ENCODE peak calls at places on chromosomes 2 and 18, in eight cellular contexts. One of them, this sample, is unnamed.

GRCh38 chr2:21610304-21610703 is 486.5 kb downstream of the TDRD15 start:
- DNase-seq in CD4-positive, alpha-beta T cell: no peak
- DNase-seq in A549: no peak
- DNase-seq in PC-3: no peak
- DNase-seq in psoas muscle: no peak
- DNase-seq in OCI-LY7: no peak
- DNase-seq in sigmoid colon: no peak
- DNase-seq in dorsolateral prefrontal cortex: no peak
- DNase-seq in this sample: no peak

GRCh38 chr18:38198956-38199355 is 633.4 kb upstream of the CELF4 start:
- DNase-seq in CD4-positive, alpha-beta T cell: no peak
- DNase-seq in sigmoid colon: no peak
- DNase-seq in psoas muscle: no peak
- DNase-seq in dorsolateral prefrontal cortex: no peak
- DNase-seq in A549: no peak
- DNase-seq in PC-3: no peak
- DNase-seq in OCI-LY7: no peak
- DNase-seq in this sample: no peak

GRCh38 chr18:3177902-3178687 is 41.7 kb downstream of the MYOM1 start:
- DNase-seq in CD4-positive, alpha-beta T cell: no peak
- DNase-seq in psoas muscle: peak; percentile 43
- DNase-seq in PC-3: no peak
- DNase-seq in OCI-LY7: peak; percentile 90
- DNase-seq in sigmoid colon: peak; percentile 80
- DNase-seq in A549: no peak
- DNase-seq in dorsolateral prefrontal cortex: peak; percentile 33
- DNase-seq in this sample: no peak

GRCh38 chr2:113847144-113847543 is 42.7 kb upstream of the ACTR3 start:
- DNase-seq in CD4-positive, alpha-beta T cell: no peak
- DNase-seq in sigmoid colon: no peak
- DNase-seq in dorsolateral prefrontal cortex: no peak
- DNase-seq in OCI-LY7: no peak
- DNase-seq in A549: no peak
- DNase-seq in psoas muscle: no peak
- DNase-seq in PC-3: no peak
- DNase-seq in this sample: no peak

GRCh38 chr2:37324786-37325624 is at the start of gene PRKD3:
- DNase-seq in A549: peak; percentile 66
- DNase-seq in CD4-positive, alpha-beta T cell: peak; percentile 20
- DNase-seq in OCI-LY7: no peak
- DNase-seq in psoas muscle: peak; percentile 51
- DNase-seq in sigmoid colon: peak; percentile 80
- DNase-seq in dorsolateral prefrontal cortex: no peak
- DNase-seq in PC-3: peak; percentile 69
- DNase-seq in this sample: peak; percentile 62

GRCh38 chr2:174023591-174024523 is 58.7 kb upstream of the SP3 start:
- DNase-seq in OCI-LY7: no peak
- DNase-seq in sigmoid colon: peak; percentile 85
- DNase-seq in CD4-positive, alpha-beta T cell: no peak
- DNase-seq in A549: peak; percentile 67
- DNase-seq in psoas muscle: peak; percentile 63
- DNase-seq in dorsolateral prefrontal cortex: no peak
- DNase-seq in PC-3: peak; percentile 91
- DNase-seq in this sample: peak; percentile 80

GRCh38 chr2:239326831-239327535 is 73.8 kb downstream of the HDAC4 start:
- DNase-seq in CD4-positive, alpha-beta T cell: peak; percentile 63
- DNase-seq in psoas muscle: peak; percentile 56
- DNase-seq in OCI-LY7: no peak
- DNase-seq in A549: no peak
- DNase-seq in dorsolateral prefrontal cortex: no peak
- DNase-seq in PC-3: peak; percentile 50
- DNase-seq in sigmoid colon: peak; percentile 68
- DNase-seq in this sample: peak; percentile 20

GRCh38 chr2:158994920-158995676 is 26.7 kb downstream of the TANC1 start:
- DNase-seq in CD4-positive, alpha-beta T cell: no peak
- DNase-seq in psoas muscle: no peak
- DNase-seq in sigmoid colon: no peak
- DNase-seq in PC-3: no peak
- DNase-seq in OCI-LY7: no peak
- DNase-seq in dorsolateral prefrontal cortex: no peak
- DNase-seq in A549: no peak
- DNase-seq in this sample: no peak

GRCh38 chr2:75562513-75562864 is 1.8 kb upstream of the EVA1A start:
- DNase-seq in PC-3: no peak
- DNase-seq in OCI-LY7: no peak
- DNase-seq in A549: no peak
- DNase-seq in sigmoid colon: no peak
- DNase-seq in CD4-positive, alpha-beta T cell: no peak
- DNase-seq in dorsolateral prefrontal cortex: no peak
- DNase-seq in psoas muscle: no peak
- DNase-seq in this sample: no peak

GRCh38 chr2:25672500-25673169 is 742 bp downstream of the DTNB start:
- DNase-seq in psoas muscle: peak; percentile 53
- DNase-seq in dorsolateral prefrontal cortex: peak; percentile 62
- DNase-seq in PC-3: peak; percentile 49
- DNase-seq in OCI-LY7: peak; percentile 82
- DNase-seq in CD4-positive, alpha-beta T cell: peak; percentile 58
- DNase-seq in sigmoid colon: peak; percentile 80
- DNase-seq in A549: peak; percentile 65
- DNase-seq in this sample: peak; percentile 65

GRCh38 chr18:3458952-3459853 is 9.2 kb downstream of the TGIF1 start:
- DNase-seq in sigmoid colon: no peak
- DNase-seq in A549: peak; percentile 88
- DNase-seq in OCI-LY7: no peak
- DNase-seq in dorsolateral prefrontal cortex: no peak
- DNase-seq in PC-3: peak; percentile 95
- DNase-seq in CD4-positive, alpha-beta T cell: no peak
- DNase-seq in psoas muscle: no peak
- DNase-seq in this sample: peak; percentile 65

GRCh38 chr2:55771612-55772011 is 78.0 kb upstream of the PNPT1 start:
- DNase-seq in psoas muscle: no peak
- DNase-seq in sigmoid colon: no peak
- DNase-seq in dorsolateral prefrontal cortex: no peak
- DNase-seq in OCI-LY7: no peak
- DNase-seq in CD4-positive, alpha-beta T cell: no peak
- DNase-seq in A549: peak; percentile 53
- DNase-seq in PC-3: peak; percentile 71
- DNase-seq in this sample: peak; percentile 38

GRCh38 chr2:64137567-64137966 is 6.7 kb downstream of the PELI1 start:
- DNase-seq in psoas muscle: no peak
- DNase-seq in dorsolateral prefrontal cortex: no peak
- DNase-seq in OCI-LY7: no peak
- DNase-seq in sigmoid colon: no peak
- DNase-seq in A549: no peak
- DNase-seq in CD4-positive, alpha-beta T cell: no peak
- DNase-seq in PC-3: no peak
- DNase-seq in this sample: no peak

GRCh38 chr2:236209535-236209934 is 41.3 kb upstream of the GBX2 start:
- DNase-seq in sigmoid colon: no peak
- DNase-seq in psoas muscle: no peak
- DNase-seq in dorsolateral prefrontal cortex: no peak
- DNase-seq in CD4-positive, alpha-beta T cell: no peak
- DNase-seq in A549: no peak
- DNase-seq in OCI-LY7: no peak
- DNase-seq in PC-3: no peak
- DNase-seq in this sample: peak; percentile 4

GRCh38 chr2:111663471-111663951 is 220.5 kb downstream of the ANAPC1 start:
- DNase-seq in CD4-positive, alpha-beta T cell: no peak
- DNase-seq in psoas muscle: no peak
- DNase-seq in OCI-LY7: no peak
- DNase-seq in PC-3: peak; percentile 20
- DNase-seq in dorsolateral prefrontal cortex: no peak
- DNase-seq in A549: no peak
- DNase-seq in sigmoid colon: no peak
- DNase-seq in this sample: no peak

DNA sequence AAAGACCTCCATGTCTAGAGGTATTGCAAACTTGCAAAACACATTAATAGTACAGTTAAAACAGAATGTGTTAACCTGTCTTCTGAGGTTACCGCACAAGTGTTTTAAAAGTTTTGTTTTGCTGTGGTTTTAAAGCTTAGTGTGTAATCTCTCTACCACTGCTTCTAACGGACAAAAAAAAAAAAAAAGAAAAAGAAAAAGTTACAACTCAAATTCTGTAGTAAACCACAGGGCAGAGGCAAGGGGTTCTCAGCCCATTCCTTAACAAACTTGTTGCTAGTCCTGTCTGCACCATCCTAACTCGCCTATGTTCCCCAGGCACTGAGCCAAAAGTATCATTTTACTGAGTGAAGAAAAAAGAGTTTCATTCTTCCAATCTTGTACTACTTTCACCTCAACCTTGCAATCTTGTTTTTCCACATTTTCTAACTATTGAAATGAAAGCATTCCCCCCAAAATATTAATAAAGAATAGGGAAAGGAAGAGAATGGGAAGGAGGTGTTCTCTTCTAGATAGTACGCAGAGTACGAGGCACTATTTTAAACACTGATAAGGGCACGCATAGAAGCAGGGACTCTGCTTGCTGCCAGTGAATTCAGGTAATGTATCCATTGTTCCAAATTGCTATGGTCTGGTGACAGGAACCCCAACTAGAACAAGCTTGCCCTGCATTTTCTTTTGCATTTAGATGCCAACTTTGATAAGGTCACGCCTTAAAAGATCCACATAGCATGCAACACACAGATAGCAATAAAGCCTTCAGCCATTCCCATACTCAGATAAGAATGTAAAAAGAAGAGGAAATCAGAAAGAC is 47.1 kb downstream of the IKZF2 start:
- DNase-seq in sigmoid colon: no peak
- DNase-seq in dorsolateral prefrontal cortex: no peak
- DNase-seq in A549: no peak
- DNase-seq in CD4-positive, alpha-beta T cell: no peak
- DNase-seq in OCI-LY7: no peak
- DNase-seq in psoas muscle: no peak
- DNase-seq in PC-3: peak; percentile 48
- DNase-seq in this sample: no peak
- H3K27ac ChIP-seq in sigmoid colon: no peak overlapping the region
- H3K27ac ChIP-seq in dorsolateral prefrontal cortex: no peak overlapping the region
- H3K27ac ChIP-seq in A549: no peak overlapping the region
- H3K27ac ChIP-seq in CD4-positive, alpha-beta T cell: no peak overlapping the region
- H3K27ac ChIP-seq in OCI-LY7: no peak overlapping the region
- H3K27ac ChIP-seq in psoas muscle: peak overlapping the region; percentile 62
- H3K27ac ChIP-seq in PC-3: no peak overlapping the region
- H3K27ac ChIP-seq in this sample: no peak overlapping the region

DNA sequence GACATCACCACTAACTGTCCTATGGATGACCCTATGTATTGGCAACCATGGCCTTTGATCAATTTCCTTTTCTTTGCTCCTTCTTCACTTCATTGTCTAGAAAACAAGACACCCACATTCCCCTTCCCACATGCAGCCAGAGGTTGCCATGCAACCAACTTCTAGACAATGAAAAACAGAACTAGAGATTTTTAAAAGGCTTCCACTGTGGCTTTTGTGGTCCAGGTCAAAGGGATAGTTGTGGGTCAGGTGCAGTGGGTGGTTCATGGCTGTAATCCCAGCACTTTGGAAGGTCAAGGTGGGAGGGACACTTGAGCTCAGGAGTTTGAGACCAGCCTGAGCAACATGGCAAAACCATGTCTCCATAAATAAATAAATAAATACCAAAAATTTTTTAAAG is 139.3 kb upstream of the DOK6 start:
- DNase-seq in OCI-LY7: no peak
- DNase-seq in dorsolateral prefrontal cortex: no peak
- DNase-seq in psoas muscle: no peak
- DNase-seq in sigmoid colon: no peak
- DNase-seq in A549: no peak
- DNase-seq in PC-3: no peak
- DNase-seq in CD4-positive, alpha-beta T cell: no peak
- DNase-seq in this sample: no peak
- TF ChIP-seq CTCF in OCI-LY7: no peak
- TF ChIP-seq CTCF in dorsolateral prefrontal cortex: no peak
- TF ChIP-seq CTCF in psoas muscle: no peak
- TF ChIP-seq CTCF in sigmoid colon: no peak
- TF ChIP-seq CTCF in A549: no peak
- TF ChIP-seq CTCF in PC-3: no peak
- TF ChIP-seq CTCF in CD4-positive, alpha-beta T cell: no peak
- TF ChIP-seq CTCF in this sample: no peak

GRCh38 chr18:47881042-47881441 is 49.4 kb downstream of the SMAD2 start:
- DNase-seq in A549: no peak
- DNase-seq in OCI-LY7: no peak
- DNase-seq in sigmoid colon: no peak
- DNase-seq in dorsolateral prefrontal cortex: no peak
- DNase-seq in CD4-positive, alpha-beta T cell: no peak
- DNase-seq in PC-3: no peak
- DNase-seq in psoas muscle: no peak
- DNase-seq in this sample: no peak
- H3K27ac ChIP-seq in A549: peak overlapping the region; percentile 66
- H3K27ac ChIP-seq in OCI-LY7: no peak overlapping the region
- H3K27ac ChIP-seq in sigmoid colon: no peak overlapping the region
- H3K27ac ChIP-seq in dorsolateral prefrontal cortex: no peak overlapping the region
- H3K27ac ChIP-seq in CD4-positive, alpha-beta T cell: no peak overlapping the region
- H3K27ac ChIP-seq in PC-3: peak overlapping the region; percentile 89
- H3K27ac ChIP-seq in psoas muscle: no peak overlapping the region
- H3K27ac ChIP-seq in this sample: no peak overlapping the region

GRCh38 chr2:145572238-145572637 is 1052.3 kb upstream of the ZEB2 start:
- DNase-seq in dorsolateral prefrontal cortex: no peak
- DNase-seq in sigmoid colon: no peak
- DNase-seq in psoas muscle: no peak
- DNase-seq in CD4-positive, alpha-beta T cell: no peak
- DNase-seq in A549: no peak
- DNase-seq in OCI-LY7: no peak
- DNase-seq in PC-3: no peak
- DNase-seq in this sample: no peak

GRCh38 chr2:145569108-145569507 is 1049.2 kb upstream of the ZEB2 start:
- DNase-seq in CD4-positive, alpha-beta T cell: no peak
- DNase-seq in psoas muscle: no peak
- DNase-seq in OCI-LY7: no peak
- DNase-seq in A549: peak; percentile 34
- DNase-seq in sigmoid colon: no peak
- DNase-seq in dorsolateral prefrontal cortex: no peak
- DNase-seq in PC-3: peak; percentile 69
- DNase-seq in this sample: no peak

DNA sequence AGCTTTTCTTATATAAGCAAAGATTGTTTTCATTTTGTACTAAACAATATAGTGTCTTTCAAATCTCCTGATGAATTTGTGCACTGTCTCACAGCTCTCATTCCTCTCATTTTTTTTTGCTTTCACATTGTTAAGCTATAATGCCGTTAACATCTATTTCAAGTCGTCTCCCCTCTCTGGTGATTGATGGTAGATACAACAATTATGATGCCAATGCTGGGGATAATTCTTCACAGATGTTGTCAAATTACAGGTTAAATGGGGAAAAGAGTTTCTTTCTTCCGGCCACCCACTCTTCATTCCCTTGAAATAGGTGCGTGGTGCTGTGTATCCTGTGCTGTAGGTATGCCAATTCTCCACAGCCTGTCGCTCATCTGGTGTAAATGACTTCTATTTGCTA is 1053.7 kb upstream of the ZEB2 start:
- DNase-seq in A549: no peak
- DNase-seq in PC-3: no peak
- DNase-seq in psoas muscle: no peak
- DNase-seq in CD4-positive, alpha-beta T cell: no peak
- DNase-seq in sigmoid colon: no peak
- DNase-seq in OCI-LY7: no peak
- DNase-seq in dorsolateral prefrontal cortex: no peak
- DNase-seq in this sample: no peak
- TF ChIP-seq CTCF in A549: no peak
- TF ChIP-seq CTCF in PC-3: no peak
- TF ChIP-seq CTCF in psoas muscle: no peak
- TF ChIP-seq CTCF in CD4-positive, alpha-beta T cell: no peak
- TF ChIP-seq CTCF in sigmoid colon: no peak
- TF ChIP-seq CTCF in OCI-LY7: no peak
- TF ChIP-seq CTCF in dorsolateral prefrontal cortex: no peak
- TF ChIP-seq CTCF in this sample: no peak

This sample was measured in RWPE1.